ENCODE peak calls at places on chromosomes 4 and X, in eight cellular contexts. F, G, M, I, H, Q, U and D are unnamed samples.

GRCh38 chr4:139502312-139502946 is 48.5 kb downstream of the RAB33B start:
- DNase-seq in U (no peak), Q (no peak), I (no peak), G (no peak), H (no peak), F (no peak), M (peak), D (no peak)

GRCh38 chr4:15149234-15149841 is 147.1 kb downstream of the CPEB2 start:
- DNase-seq in G (no peak), U (no peak), M (no peak), F (no peak), Q (no peak), H (no peak), I (no peak), D (no peak)

GRCh38 chrX:148530464-148531077 is 30.2 kb downstream of the AFF2 start:
- DNase-seq in H (peak), Q (peak), M (no peak), I (no peak), U (no peak), F (no peak), G (no peak), D (no peak)

GRCh38 chr4:59818656-59819055 is 1381.5 kb upstream of the ADGRL3 start:
- DNase-seq in Q (no peak), F (peak), I (no peak), U (no peak), M (no peak), H (peak), G (no peak), D (no peak)

GRCh38 chr4:20825493-20825892 is 125.2 kb downstream of the PACRGL start:
- DNase-seq in G (no peak), U (no peak), M (no peak), I (no peak), Q (no peak), H (no peak), F (no peak), D (no peak)

GRCh38 chrX:72330131-72330530 is 24.4 kb upstream of the CITED1 start:
- DNase-seq in F (no peak), G (no peak), H (no peak), U (no peak), Q (no peak), M (no peak), I (no peak), D (no peak)

GRCh38 chr4:106369456-106370060 is 980 bp upstream of the GIMD1 start:
- DNase-seq in I (peak), Q (no peak), G (no peak), M (no peak), F (peak), H (peak), U (no peak), D (peak)

GRCh38 chr4:40306991-40307390 is 28.1 kb upstream of the CHRNA9 start:
- DNase-seq in U (no peak), H (no peak), I (no peak), M (no peak), F (no peak), Q (no peak), G (no peak), D (no peak)

GRCh38 chr4:171186700-171187099 is 626.5 kb upstream of the GALNTL6 start:
- DNase-seq in H (no peak), M (no peak), F (no peak), U (no peak), Q (no peak), I (peak), G (no peak), D (no peak)

GRCh38 chr4:15888515-15888914 is 50.0 kb downstream of the FGFBP1 start:
- DNase-seq in M (no peak), U (no peak), G (no peak), I (no peak), H (no peak), Q (no peak), F (peak), D (no peak)

GRCh38 chrX:38803286-38803608 is 2.0 kb downstream of the MID1IP1 start:
- DNase-seq in G (no peak), F (no peak), I (no peak), H (no peak), M (no peak), U (no peak), Q (no peak), D (no peak)

GRCh38 chrX:106201502-106202178 is 33.5 kb downstream of the PWWP3B start:
- DNase-seq in I (peak), H (no peak), G (no peak), F (no peak), M (no peak), U (no peak), Q (no peak), D (peak)

GRCh38 chr4:3368841-3369760 is 72.7 kb upstream of the HGFAC start:
- DNase-seq in Q (no peak), M (no peak), H (no peak), U (no peak), I (no peak), G (no peak), F (no peak), D (peak)

GRCh38 chr4:153489856-153490558 is 23.8 kb downstream of the TMEM131L start:
- DNase-seq in H (peak), G (no peak), Q (no peak), I (no peak), U (no peak), M (no peak), F (no peak), D (no peak)

GRCh38 chrX:24168807-24169206 is 19.3 kb downstream of the ZFX start:
- DNase-seq in U (no peak), H (no peak), G (no peak), Q (no peak), I (no peak), F (no peak), M (no peak), D (no peak)

GRCh38 chrX:24341795-24342194 is 18.6 kb upstream of the SUPT20HL1 start:
- DNase-seq in U (no peak), F (no peak), G (no peak), H (peak), I (no peak), M (no peak), Q (no peak), D (no peak)

GRCh38 chr4:41072021-41072777 is 142.1 kb downstream of the APBB2 start:
- DNase-seq in U (no peak), Q (no peak), G (no peak), I (no peak), F (no peak), H (no peak), M (no peak), D (no peak)

GRCh38 chr4:110268352-110268751 is 69.9 kb upstream of the ELOVL6 start:
- DNase-seq in G (no peak), I (no peak), F (no peak), Q (no peak), U (no peak), M (no peak), H (no peak), D (no peak)

GRCh38 chr4:125084608-125085007 is 230.1 kb upstream of the FAT4 start:
- DNase-seq in M (no peak), H (no peak), U (no peak), Q (no peak), G (no peak), I (no peak), F (no peak), D (no peak)